ENCODE peak calls at places on chromosomes 7 and 10, in four cellular contexts. X, V, J and I are unnamed samples.

GRCh38 chr10:89645742-89646172 is 715 bp upstream of the PANK1 start:
- DNase-seq in X (no peak), V (no peak), J (no peak), I (peak; percentile 63)

GRCh38 chr7:54743580-54743979 is 15.4 kb downstream of the SEC61G start:
- DNase-seq in X (peak; percentile 24), V (no peak), J (no peak), I (peak; percentile 38)

GRCh38 chr7:5266148-5267028 is 16.4 kb upstream of the SLC29A4 start:
- DNase-seq in X (no peak), V (no peak), J (no peak), I (peak; percentile 48)

GRCh38 chr10:17607603-17608332 is 9.4 kb downstream of the HACD1 start:
- DNase-seq in X (peak; percentile 68), V (no peak), J (no peak), I (peak; percentile 49)

GRCh38 chr7:80347173-80347572 is 164.7 kb downstream of the GNAT3 start:
- DNase-seq in X (peak; percentile 15), V (no peak), J (no peak), I (no peak)

GRCh38 chr7:5377279-5377678 is 46.4 kb downstream of the TNRC18 start:
- DNase-seq in X (no peak), V (no peak), J (no peak), I (no peak)

GRCh38 chr7:54397836-54398612 is 144.2 kb upstream of the VSTM2A start:
- DNase-seq in X (no peak), V (no peak), J (no peak), I (no peak)

GRCh38 chr7:100588438-100588837 is 2.3 kb downstream of the FBXO24 start:
- DNase-seq in X (peak; percentile 20), V (no peak), J (no peak), I (peak; percentile 62)

GRCh38 chr7:129610709-129611245 is 743 bp upstream of the NRF1 start:
- DNase-seq in X (no peak), V (no peak), J (no peak), I (peak; percentile 43)

GRCh38 chr10:91420868-91421267 is 10.7 kb downstream of the HECTD2 start:
- DNase-seq in X (peak; percentile 62), V (no peak), J (no peak), I (no peak)

GRCh38 chr10:94150541-94151184 is 156.9 kb downstream of the PLCE1 start:
- DNase-seq in X (no peak), V (no peak), J (no peak), I (no peak)

GRCh38 chr10:23493711-23494110 is 54.8 kb downstream of the OTUD1 start:
- DNase-seq in X (no peak), V (no peak), J (no peak), I (no peak)

GRCh38 chr7:142477079-142477651 is 219.3 kb upstream of the PRSS58 start:
- DNase-seq in X (peak; percentile 27), V (no peak), J (no peak), I (no peak)

GRCh38 chr10:20879136-20879535 is 18.0 kb downstream of the NEBL start:
- DNase-seq in X (no peak), V (no peak), J (no peak), I (no peak)

GRCh38 chr10:60376953-60377352 is 12.7 kb downstream of the ANK3 start:
- DNase-seq in X (no peak), V (no peak), J (no peak), I (no peak)

GRCh38 chr7:98137826-98138151 is 31.1 kb downstream of the LMTK2 start:
- DNase-seq in X (no peak), V (no peak), J (peak; percentile 83), I (no peak)

GRCh38 chr7:90693939-90694338 is 97.8 kb downstream of the CDK14 start:
- DNase-seq in X (no peak), V (no peak), J (no peak), I (no peak)

GRCh38 chr7:12557282-12557681 is 13.2 kb upstream of the SCIN start:
- DNase-seq in X (no peak), V (no peak), J (no peak), I (no peak)

GRCh38 chr7:23346316-23346715 is 47.2 kb downstream of the MALSU1 start:
- DNase-seq in X (no peak), V (no peak), J (no peak), I (no peak)

GRCh38 chr10:11824376-11824775 is 1.2 kb downstream of the PROSER2 start:
- DNase-seq in X (peak; percentile 30), V (no peak), J (no peak), I (no peak)

GRCh38 chr7:24192053-24192452 is 91.9 kb upstream of the NPY start:
- DNase-seq in X (peak; percentile 5), V (no peak), J (no peak), I (no peak)

GRCh38 chr10:47028466-47028865 is 117.2 kb downstream of the PTPN20 start:
- DNase-seq in X (no peak), V (peak; percentile 28), J (no peak), I (no peak)

GRCh38 chr7:136303162-136303561 is 326.0 kb upstream of the MTPN start:
- DNase-seq in X (no peak), V (no peak), J (no peak), I (no peak)

GRCh38 chr10:17590969-17591645 is 26.1 kb downstream of the HACD1 start:
- DNase-seq in X (no peak), V (no peak), J (no peak), I (no peak)

GRCh38 chr7:91112902-91113321 is 151.3 kb upstream of the FZD1 start:
- DNase-seq in X (peak; percentile 82), V (no peak), J (no peak), I (no peak)

GRCh38 chr10:72890086-72890485 is 3.5 kb upstream of the OIT3 start:
- DNase-seq in X (no peak), V (no peak), J (no peak), I (no peak)

GRCh38 chr10:72886596-72887522 is 6.7 kb upstream of the OIT3 start:
- DNase-seq in X (peak; percentile 5), V (peak; percentile 52), J (no peak), I (no peak)

GRCh38 chr10:72888151-72888638 is 5.3 kb upstream of the OIT3 start:
- DNase-seq in X (no peak), V (no peak), J (no peak), I (peak; percentile 60)

GRCh38 chr10:72885953-72886352 is 7.6 kb upstream of the OIT3 start:
- DNase-seq in X (no peak), V (no peak), J (no peak), I (no peak)

GRCh38 chr10:72889391-72889831 is 4.1 kb upstream of the OIT3 start:
- DNase-seq in X (peak; percentile 49), V (no peak), J (no peak), I (no peak)
- TF ChIP-seq CHD1 in X (no peak), V (no peak), J (no peak), I (no peak)

GRCh38 chr7:27746978-27747377 is 7.0 kb downstream of the TAX1BP1 start:
- DNase-seq in X (peak; percentile 6), V (no peak), J (no peak), I (no peak)

GRCh38 chr7:27747969-27748368 is 8.0 kb downstream of the TAX1BP1 start:
- DNase-seq in X (no peak), V (no peak), J (no peak), I (no peak)

GRCh38 chr7:27740449-27741086 is 606 bp downstream of the TAX1BP1 start:
- DNase-seq in X (peak; percentile 67), V (peak; percentile 91), J (peak; percentile 35), I (peak; percentile 77)

GRCh38 chr7:27739914-27740448 is at the start of gene TAX1BP1:
- DNase-seq in X (peak; percentile 94), V (peak; percentile 92), J (peak; percentile 70), I (peak; percentile 95)

DNA sequence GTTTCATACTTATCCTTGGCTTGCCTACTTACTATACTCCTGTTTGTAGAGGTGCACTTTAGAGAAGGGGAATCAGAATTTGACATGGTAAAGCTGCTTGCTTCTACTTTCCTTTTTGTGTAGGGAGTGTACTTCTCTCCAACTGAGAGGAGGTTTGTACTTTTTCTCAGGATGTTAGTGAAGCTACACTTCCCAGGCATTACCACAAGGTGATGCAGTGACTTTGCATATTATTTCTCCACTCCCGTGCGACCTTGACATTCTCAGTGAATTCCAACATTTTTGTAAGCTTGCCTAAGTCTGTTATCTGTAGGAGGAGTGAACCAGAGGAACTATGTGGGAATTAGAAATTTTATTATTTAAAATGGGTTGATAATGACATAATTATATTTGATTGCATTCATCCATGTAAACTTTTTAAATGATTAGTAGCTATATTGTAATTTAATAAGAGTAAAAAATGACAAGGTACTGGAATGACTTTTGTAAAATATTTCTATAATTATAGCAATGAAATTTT is 5.2 kb downstream of the TAX1BP1 start:
- DNase-seq in X (peak; percentile 84), V (no peak), J (no peak), I (no peak)
- TF ChIP-seq CHD1 in X (no peak), V (no peak), J (no peak), I (no peak)

GRCh38 chr10:31602541-31603244 is 283.7 kb downstream of the ZEB1 start:
- DNase-seq in X (peak; percentile 73), V (peak; percentile 74), J (no peak), I (no peak)
- TF ChIP-seq CHD1 in X (no peak), V (no peak), J (no peak), I (no peak)

DNA sequence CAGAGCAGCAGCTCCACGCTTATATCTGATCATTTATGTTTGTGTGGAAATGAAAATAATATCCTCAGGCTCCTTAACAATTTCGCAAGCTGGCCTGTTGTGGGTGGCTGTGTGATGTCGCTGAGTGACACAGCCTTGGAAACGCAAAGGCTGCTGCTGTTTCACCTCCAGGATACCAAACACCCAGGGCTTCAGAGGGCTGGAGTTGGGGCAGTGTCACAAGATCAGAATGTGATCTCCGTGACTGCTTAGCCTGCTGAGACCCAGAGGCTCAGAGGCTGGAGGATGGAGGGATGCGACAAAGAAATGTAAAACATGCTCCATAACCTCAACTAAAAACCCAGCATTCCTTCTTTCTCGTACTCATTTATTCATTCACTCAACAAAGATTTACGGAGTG is 37.2 kb upstream of the BMPER start:
- DNase-seq in X (peak; percentile 69), V (no peak), J (no peak), I (no peak)
- TF ChIP-seq CHD1 in X (no peak), V (no peak), J (no peak), I (no peak)

GRCh38 chr7:94364816-94365215 is 29.9 kb upstream of the COL1A2 start:
- DNase-seq in X (no peak), V (no peak), J (no peak), I (no peak)

GRCh38 chr7:94367940-94368339 is 26.8 kb upstream of the COL1A2 start:
- DNase-seq in X (peak; percentile 65), V (no peak), J (no peak), I (no peak)

GRCh38 chr7:94368371-94368791 is 26.3 kb upstream of the COL1A2 start:
- DNase-seq in X (peak; percentile 90), V (no peak), J (no peak), I (no peak)

GRCh38 chr7:94366163-94366562 is 28.5 kb upstream of the COL1A2 start:
- DNase-seq in X (no peak), V (no peak), J (no peak), I (no peak)

GRCh38 chr7:94366827-94367226 is 27.9 kb upstream of the COL1A2 start:
- DNase-seq in X (no peak), V (no peak), J (no peak), I (no peak)
- TF ChIP-seq CHD1 in X (no peak), V (no peak), J (no peak), I (no peak)

GRCh38 chr10:10294801-10295515 is 722.7 kb upstream of the CELF2 start:
- DNase-seq in X (no peak), V (no peak), J (no peak), I (no peak)

GRCh38 chr10:10295537-10295936 is 722.1 kb upstream of the CELF2 start:
- DNase-seq in X (no peak), V (no peak), J (no peak), I (no peak)

GRCh38 chr10:10293431-10293830 is 724.2 kb upstream of the CELF2 start:
- DNase-seq in X (no peak), V (no peak), J (no peak), I (no peak)
- TF ChIP-seq CHD1 in X (no peak), V (no peak), J (no peak), I (no peak)